ENCODE peak calls at places on chromosome 12, in five cellular contexts. One of them, this sample, is unnamed.

GRCh38 chr12:53748072-53748840 is 3.5 kb downstream of the CISTR start:
- DNase-seq in progenitor cell of endocrine pancreas: no peak
- DNase-seq in IMR-90: no peak
- DNase-seq in activated CD8-positive, alpha-beta T cell treated with anti-CD3 and anti-CD28 coated beads for 36 hours: no peak
- DNase-seq in lung: no peak
- DNase-seq in this sample: no peak

GRCh38 chr12:57592551-57593165 is 1.7 kb downstream of the PIP4K2C start:
- DNase-seq in IMR-90: peak
- DNase-seq in activated CD8-positive, alpha-beta T cell treated with anti-CD3 and anti-CD28 coated beads for 36 hours: no peak
- DNase-seq in progenitor cell of endocrine pancreas: no peak
- DNase-seq in lung: no peak
- DNase-seq in this sample: no peak

GRCh38 chr12:101570022-101570421 is 24.7 kb upstream of the MYBPC1 start:
- DNase-seq in IMR-90: peak
- DNase-seq in progenitor cell of endocrine pancreas: no peak
- DNase-seq in lung: no peak
- DNase-seq in activated CD8-positive, alpha-beta T cell treated with anti-CD3 and anti-CD28 coated beads for 36 hours: no peak
- DNase-seq in this sample: no peak

GRCh38 chr12:3326156-3326849 is 164.7 kb upstream of the PRMT8 start:
- DNase-seq in progenitor cell of endocrine pancreas: no peak
- DNase-seq in activated CD8-positive, alpha-beta T cell treated with anti-CD3 and anti-CD28 coated beads for 36 hours: no peak
- DNase-seq in lung: no peak
- DNase-seq in IMR-90: no peak
- DNase-seq in this sample: no peak

GRCh38 chr12:65685514-65685913 is 138.8 kb upstream of the HMGA2 start:
- DNase-seq in lung: no peak
- DNase-seq in progenitor cell of endocrine pancreas: no peak
- DNase-seq in IMR-90: peak
- DNase-seq in activated CD8-positive, alpha-beta T cell treated with anti-CD3 and anti-CD28 coated beads for 36 hours: no peak
- DNase-seq in this sample: no peak

GRCh38 chr12:94603434-94604068 is 46.8 kb downstream of the TMCC3 start:
- DNase-seq in progenitor cell of endocrine pancreas: no peak
- DNase-seq in lung: no peak
- DNase-seq in IMR-90: no peak
- DNase-seq in activated CD8-positive, alpha-beta T cell treated with anti-CD3 and anti-CD28 coated beads for 36 hours: peak
- DNase-seq in this sample: no peak

GRCh38 chr12:65748332-65748731 is 76.0 kb upstream of the HMGA2 start:
- DNase-seq in activated CD8-positive, alpha-beta T cell treated with anti-CD3 and anti-CD28 coated beads for 36 hours: no peak
- DNase-seq in progenitor cell of endocrine pancreas: no peak
- DNase-seq in lung: no peak
- DNase-seq in IMR-90: no peak
- DNase-seq in this sample: no peak

GRCh38 chr12:112349440-112349839 is 32.8 kb downstream of the HECTD4 start:
- DNase-seq in lung: no peak
- DNase-seq in progenitor cell of endocrine pancreas: no peak
- DNase-seq in activated CD8-positive, alpha-beta T cell treated with anti-CD3 and anti-CD28 coated beads for 36 hours: no peak
- DNase-seq in IMR-90: peak
- DNase-seq in this sample: no peak

GRCh38 chr12:52828156-52829090 is 5.7 kb downstream of the KRT79 start:
- DNase-seq in progenitor cell of endocrine pancreas: no peak
- DNase-seq in IMR-90: no peak
- DNase-seq in activated CD8-positive, alpha-beta T cell treated with anti-CD3 and anti-CD28 coated beads for 36 hours: no peak
- DNase-seq in lung: no peak
- DNase-seq in this sample: no peak

GRCh38 chr12:18718462-18718861 is 19.4 kb downstream of the PLCZ1 start:
- DNase-seq in activated CD8-positive, alpha-beta T cell treated with anti-CD3 and anti-CD28 coated beads for 36 hours: no peak
- DNase-seq in progenitor cell of endocrine pancreas: no peak
- DNase-seq in IMR-90: no peak
- DNase-seq in lung: no peak
- DNase-seq in this sample: no peak

GRCh38 chr12:25587346-25587745 is 34.3 kb upstream of the LMNTD1 start:
- DNase-seq in lung: no peak
- DNase-seq in IMR-90: no peak
- DNase-seq in activated CD8-positive, alpha-beta T cell treated with anti-CD3 and anti-CD28 coated beads for 36 hours: no peak
- DNase-seq in progenitor cell of endocrine pancreas: no peak
- DNase-seq in this sample: no peak

GRCh38 chr12:25585662-25586061 is 32.6 kb upstream of the LMNTD1 start:
- DNase-seq in activated CD8-positive, alpha-beta T cell treated with anti-CD3 and anti-CD28 coated beads for 36 hours: no peak
- DNase-seq in lung: no peak
- DNase-seq in IMR-90: no peak
- DNase-seq in progenitor cell of endocrine pancreas: no peak
- DNase-seq in this sample: no peak

GRCh38 chr12:25585021-25585523 is 32.0 kb upstream of the LMNTD1 start:
- DNase-seq in lung: peak
- DNase-seq in progenitor cell of endocrine pancreas: no peak
- DNase-seq in IMR-90: peak
- DNase-seq in activated CD8-positive, alpha-beta T cell treated with anti-CD3 and anti-CD28 coated beads for 36 hours: no peak
- DNase-seq in this sample: no peak

GRCh38 chr12:25581067-25581466 is 28.0 kb upstream of the LMNTD1 start:
- DNase-seq in lung: no peak
- DNase-seq in activated CD8-positive, alpha-beta T cell treated with anti-CD3 and anti-CD28 coated beads for 36 hours: no peak
- DNase-seq in IMR-90: no peak
- DNase-seq in progenitor cell of endocrine pancreas: no peak
- DNase-seq in this sample: no peak

DNA sequence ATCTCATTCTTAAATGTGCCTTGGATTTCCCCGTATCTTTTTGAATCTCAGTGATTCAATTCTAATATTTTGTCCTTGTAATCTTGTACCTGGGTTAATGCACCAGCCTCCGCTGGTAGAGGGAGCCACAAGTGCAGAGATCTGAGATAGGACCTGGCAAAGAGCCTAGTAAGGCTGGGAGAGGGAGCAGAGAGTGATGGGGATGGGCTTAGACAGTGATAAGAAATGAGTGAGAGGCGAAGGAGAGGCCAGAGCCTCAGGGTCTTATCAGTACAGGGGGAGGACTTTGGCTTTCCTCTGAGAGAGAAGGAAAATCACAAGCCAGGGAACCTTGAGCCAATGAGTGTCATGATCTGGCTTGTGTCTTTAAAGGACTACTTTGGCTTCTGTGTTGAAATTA is 30.5 kb upstream of the LMNTD1 start:
- DNase-seq in progenitor cell of endocrine pancreas: no peak
- DNase-seq in lung: no peak
- DNase-seq in activated CD8-positive, alpha-beta T cell treated with anti-CD3 and anti-CD28 coated beads for 36 hours: no peak
- DNase-seq in IMR-90: peak
- DNase-seq in this sample: no peak
- TF ChIP-seq CTCF in progenitor cell of endocrine pancreas: no peak
- TF ChIP-seq CTCF in lung: no peak
- TF ChIP-seq CTCF in activated CD8-positive, alpha-beta T cell treated with anti-CD3 and anti-CD28 coated beads for 36 hours: no peak
- TF ChIP-seq CTCF in IMR-90: peak
- TF ChIP-seq CTCF in this sample: no peak

DNA sequence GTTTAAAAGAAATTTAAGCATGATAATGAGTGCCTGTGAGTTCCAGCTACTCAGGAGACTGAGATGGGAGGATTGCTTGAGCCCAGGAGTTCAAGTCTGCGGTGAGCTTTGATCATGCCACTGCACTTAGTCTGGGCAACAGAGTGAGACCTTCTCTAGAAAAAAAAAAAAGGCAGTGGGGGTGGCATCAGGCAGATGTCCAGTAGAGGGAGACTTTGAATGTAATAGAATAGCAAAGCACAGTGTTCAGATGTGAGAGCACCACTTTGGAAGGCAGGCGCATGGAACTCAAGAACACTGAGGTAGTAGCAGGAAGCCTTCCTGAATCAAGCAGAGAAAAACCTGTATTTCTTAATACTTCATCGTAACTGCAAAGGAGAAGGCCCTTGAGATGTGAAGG is 394.5 kb upstream of the GARIN6 start:
- DNase-seq in IMR-90: no peak
- DNase-seq in activated CD8-positive, alpha-beta T cell treated with anti-CD3 and anti-CD28 coated beads for 36 hours: no peak
- DNase-seq in progenitor cell of endocrine pancreas: no peak
- DNase-seq in lung: no peak
- DNase-seq in this sample: no peak
- TF ChIP-seq CTCF in IMR-90: no peak
- TF ChIP-seq CTCF in activated CD8-positive, alpha-beta T cell treated with anti-CD3 and anti-CD28 coated beads for 36 hours: no peak
- TF ChIP-seq CTCF in progenitor cell of endocrine pancreas: peak
- TF ChIP-seq CTCF in lung: no peak
- TF ChIP-seq CTCF in this sample: peak

GRCh38 chr12:1429980-1430379 is 164.4 kb downstream of the FBXL14 start:
- DNase-seq in progenitor cell of endocrine pancreas: no peak
- DNase-seq in lung: no peak
- DNase-seq in activated CD8-positive, alpha-beta T cell treated with anti-CD3 and anti-CD28 coated beads for 36 hours: no peak
- DNase-seq in IMR-90: peak
- DNase-seq in this sample: no peak
- TF ChIP-seq CTCF in progenitor cell of endocrine pancreas: no peak
- TF ChIP-seq CTCF in lung: no peak
- TF ChIP-seq CTCF in activated CD8-positive, alpha-beta T cell treated with anti-CD3 and anti-CD28 coated beads for 36 hours: no peak
- TF ChIP-seq CTCF in IMR-90: no peak
- TF ChIP-seq CTCF in this sample: no peak

GRCh38 chr12:106693421-106693820 is 81.1 kb upstream of the RIC8B start:
- DNase-seq in progenitor cell of endocrine pancreas: no peak
- DNase-seq in activated CD8-positive, alpha-beta T cell treated with anti-CD3 and anti-CD28 coated beads for 36 hours: no peak
- DNase-seq in IMR-90: no peak
- DNase-seq in lung: no peak
- DNase-seq in this sample: no peak
- TF ChIP-seq CTCF in progenitor cell of endocrine pancreas: no peak
- TF ChIP-seq CTCF in activated CD8-positive, alpha-beta T cell treated with anti-CD3 and anti-CD28 coated beads for 36 hours: no peak
- TF ChIP-seq CTCF in IMR-90: no peak
- TF ChIP-seq CTCF in lung: no peak
- TF ChIP-seq CTCF in this sample: no peak

DNA sequence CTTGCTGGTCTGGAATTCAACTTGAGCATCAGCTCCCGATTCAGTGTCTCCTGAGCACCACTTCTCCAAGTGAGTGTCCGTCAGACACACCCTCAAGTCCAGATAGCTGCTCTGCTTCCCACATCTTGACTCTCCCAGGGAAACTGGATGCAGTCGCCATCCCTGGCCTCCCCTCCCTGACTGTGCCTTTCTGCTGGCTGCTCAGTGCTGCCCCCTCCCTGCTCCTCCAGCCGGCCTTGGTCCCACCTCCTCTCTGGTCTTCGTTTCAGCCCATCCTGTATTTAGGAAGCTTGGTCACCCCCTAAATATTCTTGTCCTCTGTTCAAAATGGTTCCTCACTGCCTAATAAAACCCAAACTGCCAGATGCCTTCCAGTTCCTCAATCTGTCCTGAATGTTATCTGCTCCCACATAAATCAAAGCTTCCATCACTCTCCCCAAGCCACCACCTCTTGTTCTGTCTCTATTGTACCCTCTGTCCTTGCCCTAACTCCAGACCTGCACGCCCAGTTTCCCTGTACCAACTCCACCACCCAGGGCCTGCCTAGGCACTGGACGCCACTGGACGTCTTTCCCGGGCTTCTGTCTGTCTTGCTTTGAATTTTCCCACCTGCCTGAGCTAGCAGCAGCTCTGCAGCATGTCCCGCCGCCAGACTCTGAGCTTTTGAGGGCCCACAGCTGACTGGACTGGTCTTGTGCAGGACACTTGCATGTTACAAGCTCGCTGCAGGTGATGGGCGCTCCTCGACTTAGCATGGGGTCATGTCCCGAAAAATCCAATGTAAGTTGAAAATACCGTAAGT is 33.8 kb downstream of the CCDC92 start:
- DNase-seq in lung: no peak
- DNase-seq in progenitor cell of endocrine pancreas: no peak
- DNase-seq in activated CD8-positive, alpha-beta T cell treated with anti-CD3 and anti-CD28 coated beads for 36 hours: peak
- DNase-seq in IMR-90: no peak
- DNase-seq in this sample: no peak
- TF ChIP-seq CTCF in lung: no peak
- TF ChIP-seq CTCF in progenitor cell of endocrine pancreas: peak
- TF ChIP-seq CTCF in activated CD8-positive, alpha-beta T cell treated with anti-CD3 and anti-CD28 coated beads for 36 hours: peak
- TF ChIP-seq CTCF in IMR-90: peak
- TF ChIP-seq CTCF in this sample: peak

DNA sequence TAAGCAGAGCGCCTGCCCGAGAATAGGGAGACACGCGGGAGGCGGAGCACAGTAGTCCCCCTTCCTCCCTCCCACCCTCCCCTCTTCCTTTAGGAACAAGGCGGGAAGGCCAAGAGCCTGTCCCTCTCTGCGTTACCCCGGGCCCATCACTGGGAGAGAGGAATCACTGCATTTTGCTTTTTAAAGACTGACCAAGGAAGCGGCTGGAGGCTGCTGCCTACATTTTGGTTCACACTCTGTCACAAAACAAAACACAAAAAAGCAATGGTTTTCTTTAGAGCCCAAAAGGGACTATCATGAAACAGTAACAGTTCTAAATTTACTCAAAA is 19.8 kb downstream of the STX2 start:
- DNase-seq in activated CD8-positive, alpha-beta T cell treated with anti-CD3 and anti-CD28 coated beads for 36 hours: no peak
- DNase-seq in lung: no peak
- DNase-seq in IMR-90: no peak
- DNase-seq in progenitor cell of endocrine pancreas: no peak
- DNase-seq in this sample: no peak
- TF ChIP-seq CTCF in activated CD8-positive, alpha-beta T cell treated with anti-CD3 and anti-CD28 coated beads for 36 hours: peak
- TF ChIP-seq CTCF in lung: no peak
- TF ChIP-seq CTCF in IMR-90: no peak
- TF ChIP-seq CTCF in progenitor cell of endocrine pancreas: no peak
- TF ChIP-seq CTCF in this sample: no peak

DNA sequence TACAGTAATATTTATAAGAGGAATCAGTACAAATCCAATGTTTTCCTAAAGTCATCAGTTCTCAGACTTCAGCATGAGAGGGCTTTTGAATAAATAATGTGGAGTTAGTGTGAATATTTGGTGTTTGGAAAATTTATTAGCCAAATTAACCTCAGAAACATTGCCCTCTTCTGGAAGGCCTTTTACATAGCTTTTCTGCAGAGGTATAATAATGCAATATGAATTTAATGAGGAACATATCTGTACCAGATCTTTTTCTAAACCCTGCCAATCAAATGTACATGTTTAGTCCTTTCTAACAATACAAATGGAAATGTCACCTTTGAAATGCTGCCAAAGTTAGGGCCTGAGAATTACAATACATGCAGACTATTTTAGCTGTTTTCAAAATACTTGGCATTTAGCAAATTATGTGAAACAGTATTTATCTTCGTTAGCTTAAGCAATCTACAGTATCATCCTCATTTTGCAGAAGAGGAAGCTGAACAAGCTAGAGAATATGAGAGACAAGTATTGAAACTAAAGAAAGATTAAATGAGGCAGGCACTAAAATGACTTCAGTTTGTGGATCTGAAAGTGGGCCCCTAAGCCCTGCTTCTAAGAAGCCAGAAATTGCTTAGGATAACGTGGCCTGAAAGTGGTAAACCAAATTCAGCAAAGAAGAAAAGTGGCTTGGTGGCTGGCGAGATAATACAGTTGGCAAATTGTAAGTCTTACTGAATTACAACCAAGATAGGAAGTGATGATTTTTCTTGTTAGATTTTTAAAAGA is 60.4 kb upstream of the MANSC4 start:
- DNase-seq in progenitor cell of endocrine pancreas: no peak
- DNase-seq in IMR-90: no peak
- DNase-seq in lung: no peak
- DNase-seq in activated CD8-positive, alpha-beta T cell treated with anti-CD3 and anti-CD28 coated beads for 36 hours: no peak
- DNase-seq in this sample: no peak
- TF ChIP-seq CTCF in progenitor cell of endocrine pancreas: peak
- TF ChIP-seq CTCF in IMR-90: peak
- TF ChIP-seq CTCF in lung: no peak
- TF ChIP-seq CTCF in activated CD8-positive, alpha-beta T cell treated with anti-CD3 and anti-CD28 coated beads for 36 hours: no peak
- TF ChIP-seq CTCF in this sample: no peak

This sample was measured in GM13977.